ENCODE peak calls at places on chromosome 2, in four cellular contexts. K is cardiac muscle cell; L is naive thymus-derived CD4-positive, alpha-beta T cell; T is CD8-positive, alpha-beta T cell. Y is an unnamed sample. For H3K36me3 and H3K9me3, the result is how much of the 10 kb centered on the place peaks cover.

GRCh38 chr2:100733344-100734187 is 86.4 kb upstream of the NPAS2 start:
- DNase-seq in K (peak), L (no peak), T (no peak), Y (peak)

GRCh38 chr2:166246901-166247300 is 119.1 kb upstream of the SCN1A start:
- DNase-seq in K (no peak), L (no peak), T (no peak), Y (no peak)

GRCh38 chr2:43980902-43981301 is 14.9 kb downstream of the LRPPRC start:
- DNase-seq in K (no peak), L (no peak), T (no peak), Y (no peak)

GRCh38 chr2:71466301-71467179 is 13.2 kb downstream of the DYSF start:
- DNase-seq in K (peak), L (no peak), T (no peak), Y (no peak)

GRCh38 chr2:158130832-158131473 is 29.3 kb downstream of the UPP2 start:
- DNase-seq in K (no peak), L (no peak), T (no peak), Y (no peak)

GRCh38 chr2:191322838-191323506 is 77.8 kb downstream of the MYO1B start:
- DNase-seq in K (no peak), L (no peak), T (no peak), Y (no peak)

GRCh38 chr2:224584111-224584764 is 925 bp downstream of the CUL3 start:
- DNase-seq in K (peak), L (peak), T (no peak), Y (peak)

GRCh38 chr2:158894078-158894477 is 74.4 kb upstream of the TANC1 start:
- DNase-seq in K (peak), L (no peak), T (no peak), Y (no peak)

GRCh38 chr2:187922841-187923240 is 368.6 kb upstream of the TFPI start:
- DNase-seq in K (no peak), L (no peak), T (no peak), Y (no peak)

GRCh38 chr2:59684101-59684770 is 869.2 kb downstream of the BCL11A start:
- DNase-seq in K (no peak), L (no peak), T (no peak), Y (no peak)

GRCh38 chr2:45674035-45674791 is 22.7 kb downstream of the PRKCE start:
- DNase-seq in K (no peak), L (no peak), T (no peak), Y (no peak)

GRCh38 chr2:21757805-21758204 is 634.0 kb downstream of the TDRD15 start:
- DNase-seq in K (no peak), L (no peak), T (no peak), Y (no peak)

GRCh38 chr2:11160731-11161455 is 5.6 kb downstream of the SLC66A3 start:
- DNase-seq in K (no peak), L (peak), T (no peak), Y (no peak)

GRCh38 chr2:190846746-190847145 is 33.9 kb upstream of the GLS start:
- DNase-seq in K (no peak), L (no peak), T (no peak), Y (no peak)

GRCh38 chr2:2850891-2851290 is 519.8 kb upstream of the MYT1L start:
- DNase-seq in K (no peak), L (no peak), T (no peak), Y (no peak)

GRCh38 chr2:212535963-212536362 is 2.6 kb downstream of the ERBB4 start:
- DNase-seq in K (no peak), L (no peak), T (no peak), Y (no peak)

GRCh38 chr2:54454922-54455583 is 1.1 kb upstream of the SPTBN1 start:
- DNase-seq in K (no peak), L (no peak), T (no peak), Y (no peak)

GRCh38 chr2:197497301-197497700 is 2.3 kb downstream of the HSPD1 start:
- DNase-seq in K (no peak), L (no peak), T (no peak), Y (no peak)

GRCh38 chr2:197500503-197501179 is 462 bp downstream of the HSPE1 start:
- DNase-seq in K (peak), L (peak), T (no peak), Y (no peak)

GRCh38 chr2:197498627-197498936 is 1.1 kb downstream of the HSPD1 start:
- DNase-seq in K (no peak), L (no peak), T (no peak), Y (no peak)

GRCh38 chr2:197499594-197500502 is at the start of the genes HSPD1 and HSPE1:
- DNase-seq in K (peak), L (peak), T (peak), Y (peak)

DNA sequence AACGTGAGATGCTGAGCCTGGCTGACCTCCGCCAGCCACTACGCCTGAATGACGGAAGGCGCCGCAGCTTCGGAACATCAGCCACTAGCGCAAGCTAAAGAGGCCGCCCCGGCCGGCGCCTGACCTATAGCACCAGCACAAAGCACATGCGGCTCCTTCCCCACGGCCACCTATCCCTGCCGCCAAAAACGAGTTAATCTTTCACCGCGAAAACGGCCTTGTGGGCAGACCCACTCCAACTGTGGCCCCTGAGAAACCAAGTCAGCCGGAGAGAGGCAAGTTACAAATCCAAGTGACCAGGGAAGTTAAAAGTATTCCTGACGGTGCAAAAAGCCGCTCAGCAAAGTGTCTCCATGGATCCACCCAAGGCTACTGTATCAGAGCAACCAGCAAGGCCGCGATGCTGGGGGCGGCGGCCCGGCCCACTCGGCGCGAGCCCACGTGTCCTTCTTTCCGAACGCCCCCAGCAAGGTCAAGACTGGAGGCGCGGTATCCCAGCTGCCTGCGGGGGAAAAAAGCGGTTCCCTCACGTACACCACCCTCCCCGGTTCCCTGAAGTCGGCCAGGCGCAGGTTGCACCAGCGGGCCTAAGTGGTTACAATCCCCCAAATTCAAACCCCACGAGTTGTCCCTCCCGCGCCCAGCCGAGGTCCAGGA is 575 bp downstream of the HSPD1 start:
- DNase-seq in K (peak), L (peak), T (peak), Y (peak)
- H3K36me3 ChIP-seq in K (under half), L (under half), T (under half), Y (under half)

DNA sequence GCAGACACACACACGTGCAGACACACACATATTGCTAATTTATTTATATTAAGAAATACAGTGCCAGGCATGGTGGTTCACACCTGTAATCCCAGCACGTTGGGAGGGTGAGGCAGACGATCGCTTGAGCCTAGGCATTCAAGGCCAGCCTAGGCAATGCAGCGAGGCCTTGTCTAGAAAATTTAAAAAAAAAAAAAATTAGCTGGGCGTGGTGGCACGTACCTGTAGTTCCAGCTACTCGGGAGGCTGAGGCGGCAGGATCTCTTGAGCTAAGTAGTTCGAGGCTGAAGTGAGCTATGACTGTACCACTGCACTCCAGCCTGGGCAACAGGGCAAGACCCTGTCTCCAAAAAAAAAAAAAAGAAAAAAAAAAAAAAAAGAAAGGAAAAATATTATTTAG is 28.8 kb downstream of the ANXA4 start:
- DNase-seq in K (no peak), L (no peak), T (no peak), Y (no peak)
- H3K9me3 ChIP-seq in K (under half), L (under half), T (under half), Y (under half)

GRCh38 chr2:32129086-32129485 is 36.6 kb upstream of the SLC30A6 start:
- DNase-seq in K (no peak), L (no peak), T (no peak), Y (no peak)
- H3K36me3 ChIP-seq in K (under half), L (under half), T (under half), Y (under half)

DNA sequence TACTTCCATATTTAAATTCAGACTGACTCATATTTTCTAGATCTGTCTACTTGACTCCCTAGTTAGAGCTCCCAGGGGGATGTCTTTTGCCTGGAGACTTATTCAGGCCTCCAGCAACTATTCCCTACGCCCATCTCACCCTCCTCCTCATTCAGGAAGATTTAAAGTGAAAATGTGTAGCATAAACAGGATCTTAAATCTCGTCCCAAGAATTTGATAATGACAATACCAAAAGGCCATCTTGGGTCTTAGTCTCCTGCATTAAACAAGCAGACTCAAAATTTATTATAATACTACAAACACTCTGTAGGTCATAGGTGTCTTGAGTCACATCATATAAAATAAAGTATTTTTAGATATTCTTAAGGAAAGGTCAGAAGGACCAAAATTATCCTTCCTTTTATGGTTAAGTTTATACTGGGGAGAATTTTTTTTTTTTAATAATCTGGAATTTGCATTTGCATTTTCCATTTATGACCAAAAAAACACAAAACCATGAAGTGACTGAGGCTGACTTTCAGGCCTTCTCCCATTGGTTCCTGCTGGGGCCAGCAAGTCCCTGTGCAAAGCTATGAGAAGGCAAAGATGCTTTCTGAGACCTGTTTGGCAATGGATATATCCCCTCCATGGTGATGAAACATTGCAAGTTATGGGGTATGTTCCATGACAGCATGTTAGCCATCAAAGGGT is 60.6 kb downstream of the KIAA2012 start:
- DNase-seq in K (no peak), L (no peak), T (no peak), Y (no peak)
- H3K9me3 ChIP-seq in K (under half), L (under half), T (under half), Y (under half)

GRCh38 chr2:240727439-240727838 is 35.8 kb downstream of the AQP12A start:
- DNase-seq in K (no peak), L (no peak), T (no peak), Y (no peak)
- H3K36me3 ChIP-seq in K (under half), L (under half), T (under half), Y (under half)

GRCh38 chr2:109258905-109259540 is 130.0 kb downstream of the SH3RF3 start:
- DNase-seq in K (no peak), L (no peak), T (no peak), Y (no peak)

GRCh38 chr2:109258376-109258775 is 129.4 kb downstream of the SH3RF3 start:
- DNase-seq in K (no peak), L (no peak), T (no peak), Y (no peak)

GRCh38 chr2:109256111-109256510 is 127.1 kb downstream of the SH3RF3 start:
- DNase-seq in K (no peak), L (no peak), T (no peak), Y (no peak)

GRCh38 chr2:109256921-109257320 is 127.9 kb downstream of the SH3RF3 start:
- DNase-seq in K (peak), L (no peak), T (no peak), Y (no peak)

DNA sequence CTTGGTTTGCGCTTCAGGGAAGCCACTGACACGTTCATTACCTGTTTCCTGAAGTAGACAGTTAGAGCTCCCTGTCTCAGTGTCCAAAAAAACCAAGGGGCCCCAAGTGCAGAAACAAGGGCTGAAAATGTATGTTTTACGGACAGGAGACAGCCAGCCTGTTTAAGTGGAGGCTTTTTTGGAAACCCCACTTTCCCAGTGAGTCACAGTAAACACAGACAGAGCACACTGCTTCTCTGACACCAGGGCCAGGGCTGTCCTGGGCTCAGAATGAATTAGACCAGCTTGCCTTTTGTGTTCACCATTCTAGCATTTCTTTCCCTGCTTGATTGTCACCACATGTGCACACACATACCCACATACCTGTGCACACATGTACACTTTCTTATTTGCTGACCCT is 128.6 kb downstream of the SH3RF3 start:
- DNase-seq in K (no peak), L (no peak), T (no peak), Y (no peak)
- H3K9me3 ChIP-seq in K (under half), L (under half), T (under half), Y (under half)

GRCh38 chr2:238032755-238033337 is 28.0 kb upstream of the SCLY start:
- DNase-seq in K (no peak), L (no peak), T (no peak), Y (no peak)
- H3K36me3 ChIP-seq in K (under half), L (half or more), T (under half), Y (under half)

GRCh38 chr2:125796784-125797183 is 859.2 kb upstream of the GYPC start:
- DNase-seq in K (no peak), L (no peak), T (no peak), Y (no peak)
- H3K9me3 ChIP-seq in K (under half), L (under half), T (under half), Y (under half)

Y was measured in breast epithelium.